ENCODE peak calls at places on chromosome 12, in five cellular contexts. U, Z, F, X and Y are unnamed samples.

GRCh38 chr12:50219544-50219943 is 52.4 kb upstream of the CERS5 start:
- DNase-seq in X (no peak), Z (no peak), U (no peak), F (no peak), Y (no peak)

GRCh38 chr12:67151891-67152290 is 117.3 kb upstream of the CAND1 start:
- DNase-seq in X (peak; percentile 2), Z (peak; percentile 15), F (no peak), U (no peak), Y (no peak)

GRCh38 chr12:22812531-22812930 is 187.6 kb downstream of the ETNK1 start:
- DNase-seq in X (no peak), F (no peak), U (no peak), Z (no peak), Y (no peak)

GRCh38 chr12:67916266-67916970 is 72.8 kb upstream of the IFNG-AS1 start:
- DNase-seq in X (no peak), F (no peak), Z (no peak), U (no peak), Y (no peak)

GRCh38 chr12:58877243-58877743 is 43.0 kb downstream of the LRIG3 start:
- DNase-seq in Z (peak; percentile 54), X (peak; percentile 50), U (peak; percentile 67), F (peak; percentile 24), Y (peak; percentile 98)

GRCh38 chr12:105574056-105574715 is 243.7 kb downstream of the C12orf75 start:
- DNase-seq in X (peak; percentile 7), U (no peak), Z (peak; percentile 11), F (peak; percentile 20), Y (no peak)

GRCh38 chr12:100528471-100529139 is 44.9 kb upstream of the GAS2L3 start:
- DNase-seq in Z (no peak), U (no peak), F (no peak), X (no peak), Y (no peak)

GRCh38 chr12:49357099-49357678 is 10.1 kb upstream of the SPATS2 start:
- DNase-seq in U (no peak), Z (peak; percentile 93), X (peak; percentile 75), F (peak; percentile 78), Y (no peak)

GRCh38 chr12:111687952-111688351 is 2.1 kb downstream of the ACAD10 start:
- DNase-seq in Z (no peak), U (no peak), X (no peak), F (no peak), Y (no peak)

GRCh38 chr12:111686574-111687105 is 787 bp downstream of the ACAD10 start:
- DNase-seq in F (peak; percentile 8), Z (peak; percentile 37), U (no peak), X (peak; percentile 25), Y (peak; percentile 12)

GRCh38 chr12:111685322-111685810 is 390 bp downstream of the BRAP start:
- DNase-seq in X (no peak), F (no peak), Z (no peak), U (no peak), Y (no peak)

GRCh38 chr12:111685811-111686573 is at the start of the genes ACAD10 and BRAP:
- DNase-seq in U (peak; percentile 81), Z (peak; percentile 96), F (peak; percentile 96), X (peak; percentile 95), Y (peak; percentile 86)

GRCh38 chr12:111687255-111687654 is 1.4 kb downstream of the ACAD10 start:
- DNase-seq in X (no peak), F (no peak), U (no peak), Z (peak; percentile 6), Y (no peak)
- H3K4me3 ChIP-seq in X (no peak overlapping the region), F (no peak overlapping the region), U (no peak overlapping the region), Z (peak overlapping the region; percentile 89), Y (no peak overlapping the region)

GRCh38 chr12:83960767-83961166 is 951.8 kb downstream of the SLC6A15 start:
- DNase-seq in Z (no peak), X (no peak), F (no peak), U (no peak), Y (no peak)

GRCh38 chr12:83958997-83959396 is 953.6 kb downstream of the SLC6A15 start:
- DNase-seq in X (no peak), Z (peak; percentile 57), F (no peak), U (no peak), Y (no peak)

GRCh38 chr12:83954071-83954789 is 958.4 kb downstream of the SLC6A15 start:
- DNase-seq in X (no peak), Z (no peak), F (no peak), U (no peak), Y (no peak)

DNA sequence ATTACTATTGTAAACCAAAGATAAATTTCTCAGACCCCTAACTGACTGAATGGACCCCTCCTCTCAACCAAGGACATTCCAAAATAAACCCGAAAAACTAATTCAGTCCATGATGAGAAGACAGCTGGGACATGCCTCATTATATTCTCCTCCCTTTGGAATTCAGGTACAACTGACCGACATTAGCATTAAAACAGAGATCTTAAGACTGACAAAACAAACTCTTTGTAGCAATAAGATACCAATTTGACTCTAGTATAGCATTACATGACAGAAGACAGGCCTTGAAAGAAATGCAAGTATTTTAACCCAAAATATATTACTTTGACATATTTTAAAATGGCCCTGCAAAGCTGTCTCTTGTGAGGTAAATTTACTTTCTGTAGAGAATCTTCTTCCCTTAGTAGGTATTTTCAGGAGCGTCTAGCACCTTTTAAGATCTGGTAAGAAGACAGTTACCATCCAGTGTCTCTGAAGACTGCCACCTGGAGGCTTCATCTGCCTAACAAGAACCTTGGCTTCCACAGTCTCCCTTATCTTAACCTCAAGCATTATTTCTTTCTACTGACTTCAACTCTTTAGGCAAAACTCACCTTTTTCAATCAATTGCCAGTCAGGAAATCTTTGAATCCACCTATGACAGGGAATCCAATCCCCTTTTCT is 957.5 kb downstream of the SLC6A15 start:
- DNase-seq in Z (no peak), X (peak; percentile 10), U (no peak), F (no peak), Y (no peak)
- H3K4me3 ChIP-seq in Z (no peak overlapping the region), X (no peak overlapping the region), U (no peak overlapping the region), F (no peak overlapping the region), Y (no peak overlapping the region)

GRCh38 chr12:57604454-57605307 is at the start of gene DTX3:
- DNase-seq in U (no peak), Z (peak; percentile 51), F (peak; percentile 39), X (peak; percentile 45), Y (peak; percentile 3)
- H3K4me3 ChIP-seq in U (peak within 1 kb of the TSS; percentile 59), Z (peak within 1 kb of the TSS; percentile 73), F (peak within 1 kb of the TSS; percentile 59), X (peak within 1 kb of the TSS; percentile 84), Y (peak within 1 kb of the TSS; percentile 75)

DNA sequence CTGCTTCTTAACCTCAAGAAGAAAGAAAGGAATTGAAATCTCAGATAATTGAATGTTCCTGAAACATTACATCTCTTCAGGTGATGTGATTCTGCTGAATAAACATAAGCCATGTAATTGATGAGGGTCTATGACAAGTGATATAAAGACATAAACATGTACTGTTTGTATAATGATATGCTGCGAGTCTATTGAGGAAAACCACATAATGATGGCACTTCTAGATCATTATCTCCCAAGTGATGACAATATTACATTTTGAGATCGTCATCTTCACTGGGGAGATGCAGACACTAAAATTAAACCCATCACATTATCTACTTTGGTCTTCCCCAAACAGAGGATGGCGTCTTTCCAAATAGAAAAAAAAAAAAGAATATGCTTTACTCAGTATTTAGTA is 457 bp upstream of the PTPRB start:
- DNase-seq in F (no peak), X (no peak), U (no peak), Z (no peak), Y (no peak)
- H3K4me3 ChIP-seq in F (no peak overlapping the region), X (no peak overlapping the region), U (no peak overlapping the region), Z (no peak overlapping the region), Y (no peak overlapping the region)

GRCh38 chr12:55658635-55659391 is 22.1 kb downstream of the OR10P1 start:
- DNase-seq in U (no peak), F (peak; percentile 15), X (peak; percentile 29), Z (no peak), Y (no peak)

GRCh38 chr12:55663391-55663790 is 26.7 kb downstream of the OR10P1 start:
- DNase-seq in Z (no peak), F (no peak), X (peak; percentile 23), U (no peak), Y (no peak)

GRCh38 chr12:55658212-55658611 is 21.5 kb downstream of the OR10P1 start:
- DNase-seq in Z (no peak), X (no peak), U (no peak), F (no peak), Y (no peak)

GRCh38 chr12:55657282-55657681 is 20.6 kb downstream of the OR10P1 start:
- DNase-seq in U (no peak), F (no peak), Z (no peak), X (no peak), Y (no peak)

DNA sequence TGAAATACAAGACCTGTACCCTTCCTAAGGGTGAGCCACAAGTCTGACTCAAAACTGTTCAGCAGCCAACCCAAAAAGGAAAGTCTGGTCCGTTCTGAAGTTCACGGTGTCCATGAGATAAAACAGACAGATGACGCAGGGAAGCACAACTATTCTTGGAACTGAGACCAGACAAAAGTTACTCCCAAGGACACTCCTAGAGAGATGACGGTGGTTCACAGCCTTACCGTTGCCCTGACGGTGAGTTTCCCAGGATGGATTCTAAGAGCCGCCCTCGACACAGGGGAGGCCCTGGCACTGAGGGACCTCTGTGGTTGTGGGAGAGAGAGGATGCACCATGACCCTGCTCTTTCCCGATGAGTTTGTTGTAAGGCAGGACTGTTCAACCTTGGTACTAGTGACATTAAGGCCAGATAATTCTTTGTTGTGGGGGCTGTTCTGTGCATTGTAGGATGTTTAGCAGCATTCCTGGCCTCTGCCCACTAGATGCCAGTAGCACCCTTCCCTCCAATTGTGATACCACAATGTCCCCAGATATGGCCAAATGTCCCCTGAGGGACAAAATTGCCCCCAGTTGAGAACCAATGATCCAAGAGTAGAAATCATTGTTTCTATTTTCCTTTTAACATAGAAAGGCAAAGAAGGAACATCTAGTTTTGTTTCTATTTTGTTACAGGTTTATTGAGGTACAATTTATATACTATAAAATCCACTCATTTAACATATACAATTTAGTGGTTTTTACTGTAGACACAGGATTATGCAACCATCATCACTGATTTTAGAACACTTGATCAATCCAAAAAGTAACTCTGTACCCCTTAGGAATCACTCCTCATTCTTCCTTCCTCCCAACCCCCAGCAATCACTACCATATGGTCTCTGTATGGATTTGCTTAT is 23.0 kb downstream of the OR10P1 start:
- DNase-seq in X (peak; percentile 72), F (peak; percentile 80), U (no peak), Z (peak; percentile 22), Y (peak; percentile 66)
- H3K4me3 ChIP-seq in X (no peak overlapping the region), F (no peak overlapping the region), U (no peak overlapping the region), Z (no peak overlapping the region), Y (no peak overlapping the region)

GRCh38 chr12:28367326-28367725 is 177.1 kb downstream of the CCDC91 start:
- DNase-seq in X (no peak), Z (no peak), F (no peak), U (no peak), Y (no peak)

GRCh38 chr12:28374556-28374955 is 184.3 kb downstream of the CCDC91 start:
- DNase-seq in F (peak; percentile 10), Z (peak; percentile 51), U (no peak), X (peak; percentile 11), Y (no peak)

GRCh38 chr12:28367993-28368392 is 177.7 kb downstream of the CCDC91 start:
- DNase-seq in U (no peak), F (no peak), X (no peak), Z (no peak), Y (no peak)

GRCh38 chr12:28369483-28369882 is 179.2 kb downstream of the CCDC91 start:
- DNase-seq in X (no peak), Z (no peak), F (no peak), U (no peak), Y (no peak)
- H3K4me3 ChIP-seq in X (no peak overlapping the region), Z (no peak overlapping the region), F (no peak overlapping the region), U (no peak overlapping the region), Y (no peak overlapping the region)

GRCh38 chr12:57489157-57489641 is 1.3 kb downstream of the MARS1 start:
- DNase-seq in Z (no peak), U (no peak), F (no peak), X (no peak), Y (peak; percentile 27)
- H3K4me3 ChIP-seq in Z (peak overlapping the region; percentile 90), U (peak overlapping the region; percentile 64), F (peak overlapping the region; percentile 99), X (peak overlapping the region; percentile 98), Y (peak overlapping the region; percentile 100)